ENCODE peak calls at places on chromosomes 3 and 15, in six cellular contexts. Z is tibial nerve, B is esophagus muscularis mucosa, W is AG04450, G is adrenal gland, C is kidney. O is an unnamed sample. For H3K9me3, the result is how much of the 10 kb centered on the place peaks cover.

GRCh38 chr3:189781384-189781783 is 150.2 kb downstream of the TP63 start:
- DNase-seq in B (no peak), Z (no peak), G (no peak), W (no peak), C (no peak), O (no peak)

GRCh38 chr15:73353734-73354133 is 15.0 kb downstream of the HCN4 start:
- DNase-seq in G (no peak), W (no peak), Z (no peak), C (no peak), B (no peak), O (no peak)

GRCh38 chr3:71498543-71498942 is 85.0 kb downstream of the FOXP1 start:
- DNase-seq in C (no peak), Z (no peak), W (no peak), B (no peak), G (no peak), O (no peak)

GRCh38 chr3:95272791-95273190 is 1209.9 kb downstream of the NSUN3 start:
- DNase-seq in C (no peak), G (no peak), B (no peak), W (no peak), Z (no peak), O (no peak)

GRCh38 chr3:183330881-183331280 is 77.8 kb downstream of the B3GNT5 start:
- DNase-seq in C (no peak), W (no peak), B (no peak), Z (no peak), G (no peak), O (no peak)

GRCh38 chr3:62229201-62229600 is 144.1 kb downstream of the FEZF2 start:
- DNase-seq in W (no peak), B (peak), Z (no peak), C (no peak), G (no peak), O (no peak)

GRCh38 chr15:78422571-78423340 is 15.3 kb upstream of the IREB2 start:
- DNase-seq in B (no peak), W (peak), C (peak), G (peak), Z (peak), O (peak)

GRCh38 chr3:10263549-10264363 is 15.5 kb downstream of the TATDN2 start:
- DNase-seq in G (peak), B (no peak), W (no peak), C (no peak), Z (peak), O (peak)

GRCh38 chr3:125140011-125140813 is 72.3 kb downstream of the SLC12A8 start:
- DNase-seq in G (peak), W (no peak), B (no peak), C (no peak), Z (no peak), O (no peak)

GRCh38 chr3:185270262-185270955 is 16.6 kb upstream of the EHHADH start:
- DNase-seq in Z (no peak), B (no peak), W (no peak), C (no peak), G (peak), O (peak)

GRCh38 chr3:45406812-45407211 is 18.4 kb downstream of the LARS2 start:
- DNase-seq in Z (no peak), B (no peak), C (no peak), G (no peak), W (no peak), O (no peak)

GRCh38 chr15:40702077-40702476 is 7.1 kb downstream of the RAD51 start:
- DNase-seq in C (no peak), B (no peak), W (no peak), Z (no peak), G (no peak), O (no peak)

GRCh38 chr15:88623061-88623460 is 1.9 kb downstream of the AEN start:
- DNase-seq in B (no peak), W (peak), Z (no peak), G (peak), C (no peak), O (no peak)

GRCh38 chr15:39692464-39693327 is 89.9 kb downstream of the FSIP1 start:
- DNase-seq in W (no peak), G (no peak), Z (no peak), C (no peak), B (no peak), O (no peak)

GRCh38 chr3:160150525-160150924 is 74.7 kb upstream of the C3orf80 start:
- DNase-seq in B (no peak), C (no peak), Z (no peak), G (no peak), W (no peak), O (no peak)

GRCh38 chr3:168812234-168812633 is 716.5 kb upstream of the GOLIM4 start:
- DNase-seq in Z (no peak), G (no peak), B (no peak), W (no peak), C (no peak), O (no peak)

GRCh38 chr3:15631426-15632211 is 30.1 kb downstream of the BTD start:
- DNase-seq in W (no peak), Z (no peak), B (no peak), C (no peak), G (no peak), O (no peak)
- H3K27ac ChIP-seq in W (peak), Z (no peak), B (peak), C (no peak), G (no peak), O (no peak)

DNA sequence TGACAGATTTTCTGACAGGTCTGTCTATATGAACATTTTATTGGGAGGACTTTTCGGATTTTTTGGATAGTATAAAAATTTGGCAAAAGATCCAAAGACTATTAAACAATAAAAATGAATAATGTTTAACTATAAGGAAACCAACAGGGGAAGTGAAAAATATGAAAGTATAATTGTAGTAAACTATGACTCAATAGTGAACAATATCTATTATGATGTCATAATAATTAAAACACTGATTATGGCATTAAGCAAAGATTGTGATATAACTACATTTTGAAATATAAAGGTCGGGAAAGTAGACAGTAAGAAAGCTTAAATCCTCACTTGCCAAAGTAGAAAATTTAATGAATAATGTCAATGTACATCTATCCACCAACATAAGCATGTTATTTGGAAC is 44.3 kb upstream of the CNTN6 start:
- DNase-seq in Z (no peak), W (no peak), B (no peak), C (no peak), G (no peak), O (no peak)
- H3K9me3 ChIP-seq in Z (under half), W (under half), B (under half), C (under half), G (under half), O (under half)

GRCh38 chr15:49101536-49101935 is 53.9 kb downstream of the COPS2 start:
- DNase-seq in Z (no peak), W (peak), B (no peak), G (no peak), C (no peak), O (no peak)

GRCh38 chr15:49094923-49095322 is 48.7 kb upstream of the SECISBP2L start:
- DNase-seq in W (no peak), C (no peak), G (no peak), Z (no peak), B (no peak), O (no peak)

GRCh38 chr15:49093252-49094105 is 47.2 kb upstream of the SECISBP2L start:
- DNase-seq in C (no peak), W (no peak), B (no peak), G (no peak), Z (no peak), O (no peak)

GRCh38 chr15:49096090-49096750 is 50.0 kb upstream of the SECISBP2L start:
- DNase-seq in W (no peak), G (peak), C (no peak), B (no peak), Z (no peak), O (no peak)
- H3K4me3 ChIP-seq in W (no peak), G (no peak), C (no peak), B (no peak), Z (no peak), O (no peak)

GRCh38 chr15:51771773-51772172 is 20.4 kb downstream of the TMOD2 start:
- DNase-seq in G (no peak), B (no peak), W (no peak), C (no peak), Z (no peak), O (no peak)
- H3K27ac ChIP-seq in G (no peak), B (no peak), W (no peak), C (no peak), Z (no peak), O (no peak)

DNA sequence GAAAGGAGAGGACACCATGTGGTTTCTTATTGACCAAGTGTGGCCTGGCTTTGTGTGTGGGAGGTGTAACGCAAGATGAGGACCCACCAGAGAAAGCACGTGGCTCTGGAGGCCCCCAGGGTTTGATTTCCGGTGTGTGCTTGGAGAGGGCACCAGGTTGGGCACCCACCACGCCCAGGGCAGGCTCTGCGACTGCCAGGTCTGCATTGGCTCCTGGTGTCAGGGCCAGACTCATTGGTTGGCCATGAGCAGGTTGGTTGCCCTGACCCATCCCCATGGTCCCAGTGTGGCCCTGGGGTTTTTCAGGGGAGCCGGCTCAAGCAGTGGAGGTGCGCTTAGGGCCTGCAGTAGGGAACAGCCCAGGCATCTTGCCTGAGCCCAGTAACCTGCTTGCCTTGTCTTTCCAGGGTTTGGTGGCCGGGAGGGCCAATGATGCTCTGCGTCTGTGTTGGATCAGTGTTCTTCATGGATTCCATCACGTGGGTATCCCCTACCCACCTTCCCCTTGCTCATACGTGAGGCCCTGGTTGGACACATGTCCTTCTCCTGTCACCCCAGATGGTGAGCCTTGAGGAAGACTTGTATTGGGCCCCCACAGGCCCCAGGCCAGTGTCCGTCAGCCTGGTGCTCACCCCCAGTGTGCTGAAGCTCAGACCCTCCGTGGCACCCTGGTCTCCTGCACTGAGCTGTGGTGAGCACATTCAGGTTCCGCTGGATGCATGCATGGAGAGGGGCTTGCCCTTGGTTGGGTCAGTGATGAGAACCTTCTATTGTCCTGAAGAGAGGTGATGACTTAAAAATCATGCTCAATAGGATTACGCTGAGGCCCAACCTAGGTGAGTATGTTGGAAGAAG is 193.9 kb downstream of the UBE3A start:
- DNase-seq in C (no peak), Z (no peak), W (no peak), G (no peak), B (no peak), O (peak)
- H3K9me3 ChIP-seq in C (under half), Z (under half), W (half or more), G (under half), B (under half), O (under half)

O was measured in body of pancreas.